ENCODE peak calls at places on chromosomes 6 and 20, in six cellular contexts. One of them, this sample, is unnamed. For H3K4me1, the result is how much of the 10 kb centered on the place peaks cover.

GRCh38 chr20:37202267-37202943 is 23.1 kb upstream of the MROH8 start:
- DNase-seq in K562: peak
- DNase-seq in SK-N-SH: peak
- DNase-seq in HepG2: peak
- DNase-seq in ovary: no peak
- DNase-seq in GM12878: no peak
- DNase-seq in this sample: no peak

GRCh38 chr20:4082406-4083102 is 67.2 kb upstream of the RNF24 start:
- DNase-seq in ovary: no peak
- DNase-seq in HepG2: peak
- DNase-seq in GM12878: peak
- DNase-seq in K562: peak
- DNase-seq in SK-N-SH: peak
- DNase-seq in this sample: no peak

GRCh38 chr6:36349240-36349639 is 12.6 kb upstream of the BNIP5 start:
- DNase-seq in K562: peak
- DNase-seq in ovary: no peak
- DNase-seq in GM12878: no peak
- DNase-seq in SK-N-SH: no peak
- DNase-seq in HepG2: no peak
- DNase-seq in this sample: no peak

GRCh38 chr6:83921315-83921714 is 61.8 kb downstream of the CYB5R4 start:
- DNase-seq in K562: peak
- DNase-seq in GM12878: no peak
- DNase-seq in HepG2: no peak
- DNase-seq in SK-N-SH: no peak
- DNase-seq in ovary: no peak
- DNase-seq in this sample: no peak

GRCh38 chr6:11654876-11655275 is 117.3 kb downstream of the TMEM170B start:
- DNase-seq in GM12878: no peak
- DNase-seq in HepG2: no peak
- DNase-seq in ovary: no peak
- DNase-seq in SK-N-SH: no peak
- DNase-seq in K562: no peak
- DNase-seq in this sample: no peak

GRCh38 chr6:42556462-42556861 is 7.4 kb upstream of the UBR2 start:
- DNase-seq in HepG2: no peak
- DNase-seq in SK-N-SH: no peak
- DNase-seq in K562: no peak
- DNase-seq in GM12878: no peak
- DNase-seq in ovary: no peak
- DNase-seq in this sample: no peak

GRCh38 chr6:44257007-44257752 is at the start of gene SLC35B2:
- DNase-seq in GM12878: no peak
- DNase-seq in K562: peak
- DNase-seq in SK-N-SH: peak
- DNase-seq in HepG2: peak
- DNase-seq in ovary: peak
- DNase-seq in this sample: peak

GRCh38 chr6:26312501-26313390 is 52.3 kb upstream of the BTN3A2 start:
- DNase-seq in HepG2: peak
- DNase-seq in SK-N-SH: peak
- DNase-seq in K562: peak
- DNase-seq in ovary: peak
- DNase-seq in GM12878: no peak
- DNase-seq in this sample: peak

GRCh38 chr20:47319517-47320252 is 36.8 kb downstream of the ZMYND8 start:
- DNase-seq in K562: peak
- DNase-seq in HepG2: no peak
- DNase-seq in GM12878: no peak
- DNase-seq in SK-N-SH: no peak
- DNase-seq in ovary: peak
- DNase-seq in this sample: no peak

GRCh38 chr6:15476631-15477380 is 186.0 kb downstream of the DTNBP1 start:
- DNase-seq in HepG2: no peak
- DNase-seq in ovary: no peak
- DNase-seq in K562: no peak
- DNase-seq in GM12878: no peak
- DNase-seq in SK-N-SH: no peak
- DNase-seq in this sample: no peak

GRCh38 chr6:44034391-44034861 is 92.8 kb downstream of the MRPL14 start:
- DNase-seq in ovary: no peak
- DNase-seq in HepG2: no peak
- DNase-seq in SK-N-SH: no peak
- DNase-seq in GM12878: no peak
- DNase-seq in K562: no peak
- DNase-seq in this sample: no peak

GRCh38 chr20:20037960-20038359 is 14.3 kb downstream of the CRNKL1 start:
- DNase-seq in K562: no peak
- DNase-seq in ovary: no peak
- DNase-seq in GM12878: no peak
- DNase-seq in SK-N-SH: no peak
- DNase-seq in HepG2: no peak
- DNase-seq in this sample: no peak

GRCh38 chr20:51360451-51361230 is 181.9 kb downstream of the NFATC2 start:
- DNase-seq in ovary: no peak
- DNase-seq in HepG2: no peak
- DNase-seq in GM12878: no peak
- DNase-seq in K562: no peak
- DNase-seq in SK-N-SH: no peak
- DNase-seq in this sample: no peak

GRCh38 chr6:33633462-33634158 is 12.5 kb downstream of the ITPR3 start:
- DNase-seq in ovary: peak
- DNase-seq in GM12878: no peak
- DNase-seq in SK-N-SH: peak
- DNase-seq in HepG2: no peak
- DNase-seq in K562: peak
- DNase-seq in this sample: no peak

GRCh38 chr6:157995458-157995857 is 13.8 kb downstream of the SYNJ2 start:
- DNase-seq in GM12878: no peak
- DNase-seq in ovary: no peak
- DNase-seq in SK-N-SH: no peak
- DNase-seq in HepG2: no peak
- DNase-seq in K562: no peak
- DNase-seq in this sample: no peak

GRCh38 chr6:15531973-15532372 is 130.9 kb downstream of the DTNBP1 start:
- DNase-seq in GM12878: no peak
- DNase-seq in HepG2: no peak
- DNase-seq in K562: no peak
- DNase-seq in SK-N-SH: no peak
- DNase-seq in ovary: no peak
- DNase-seq in this sample: no peak

GRCh38 chr20:1804554-1804956 is 90.7 kb upstream of the SIRPA start:
- DNase-seq in HepG2: no peak
- DNase-seq in GM12878: no peak
- DNase-seq in ovary: no peak
- DNase-seq in SK-N-SH: no peak
- DNase-seq in K562: no peak
- DNase-seq in this sample: no peak

GRCh38 chr6:7886132-7886531 is 24.5 kb downstream of the TXNDC5 start:
- DNase-seq in GM12878: no peak
- DNase-seq in ovary: no peak
- DNase-seq in SK-N-SH: no peak
- DNase-seq in K562: no peak
- DNase-seq in HepG2: no peak
- DNase-seq in this sample: no peak

GRCh38 chr6:163337958-163338357 is 76.6 kb upstream of the QKI start:
- DNase-seq in K562: no peak
- DNase-seq in ovary: no peak
- DNase-seq in GM12878: no peak
- DNase-seq in HepG2: no peak
- DNase-seq in SK-N-SH: no peak
- DNase-seq in this sample: no peak

GRCh38 chr20:32731882-32732266 is 11.4 kb downstream of the COMMD7 start:
- DNase-seq in GM12878: no peak
- DNase-seq in ovary: no peak
- DNase-seq in K562: no peak
- DNase-seq in SK-N-SH: no peak
- DNase-seq in HepG2: peak
- DNase-seq in this sample: no peak

GRCh38 chr6:124780621-124781020 is 181.6 kb upstream of the RNF217 start:
- DNase-seq in ovary: no peak
- DNase-seq in GM12878: no peak
- DNase-seq in HepG2: no peak
- DNase-seq in SK-N-SH: no peak
- DNase-seq in K562: no peak
- DNase-seq in this sample: no peak

GRCh38 chr20:4814696-4815252 is 93.1 kb downstream of the PRND start:
- DNase-seq in HepG2: no peak
- DNase-seq in ovary: no peak
- DNase-seq in K562: no peak
- DNase-seq in GM12878: peak
- DNase-seq in SK-N-SH: no peak
- DNase-seq in this sample: no peak

GRCh38 chr20:8228315-8228714 is 96.2 kb downstream of the PLCB1 start:
- DNase-seq in SK-N-SH: no peak
- DNase-seq in K562: no peak
- DNase-seq in HepG2: no peak
- DNase-seq in GM12878: no peak
- DNase-seq in ovary: no peak
- DNase-seq in this sample: no peak

GRCh38 chr20:43658068-43658722 is 8.7 kb upstream of the MYBL2 start:
- DNase-seq in SK-N-SH: no peak
- DNase-seq in K562: peak
- DNase-seq in ovary: no peak
- DNase-seq in HepG2: peak
- DNase-seq in GM12878: no peak
- DNase-seq in this sample: no peak

GRCh38 chr20:19885981-19886665 is 128.1 kb downstream of the RIN2 start:
- DNase-seq in SK-N-SH: no peak
- DNase-seq in ovary: peak
- DNase-seq in K562: no peak
- DNase-seq in HepG2: peak
- DNase-seq in GM12878: no peak
- DNase-seq in this sample: no peak

DNA sequence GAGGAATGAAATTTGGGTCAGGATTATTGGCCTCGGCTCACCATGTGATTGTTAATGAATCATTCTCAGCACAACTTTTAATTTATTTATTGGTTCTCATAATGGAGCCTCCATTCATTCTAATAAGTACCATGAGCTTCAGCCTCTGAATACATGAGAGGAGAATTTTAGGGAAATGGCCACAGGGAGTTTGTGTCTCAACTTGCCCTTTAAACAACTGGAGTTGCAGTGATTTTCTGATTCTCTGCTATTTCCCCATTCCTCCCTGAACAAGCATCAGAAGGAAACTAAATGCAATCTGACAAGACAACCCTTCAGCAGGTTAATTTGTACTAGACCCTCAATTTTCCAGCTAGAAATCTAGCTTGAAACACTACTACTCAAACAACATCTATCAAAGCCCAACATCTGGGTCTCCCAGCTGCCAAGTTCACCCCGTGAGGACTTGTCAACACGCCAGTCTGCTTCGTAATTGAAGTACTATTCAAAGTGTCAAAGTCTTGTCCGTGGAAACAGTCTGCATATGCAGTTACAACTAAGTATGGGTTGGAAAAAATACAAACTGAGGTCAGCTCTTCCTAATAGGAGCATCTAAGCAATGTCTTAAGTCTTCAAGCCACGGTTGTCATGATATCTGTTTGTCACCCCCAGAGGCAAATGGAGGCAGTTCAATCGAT is 235.4 kb downstream of the CDH4 start:
- DNase-seq in HepG2: no peak
- DNase-seq in SK-N-SH: no peak
- DNase-seq in K562: no peak
- DNase-seq in ovary: no peak
- DNase-seq in GM12878: no peak
- DNase-seq in this sample: no peak
- TF ChIP-seq EP300 in HepG2: no peak
- TF ChIP-seq EP300 in SK-N-SH: no peak
- TF ChIP-seq EP300 in K562: no peak
- TF ChIP-seq EP300 in ovary: no peak
- TF ChIP-seq EP300 in GM12878: no peak
- TF ChIP-seq EP300 in this sample: no peak

GRCh38 chr6:16700202-16700997 is 60.9 kb downstream of the ATXN1 start:
- DNase-seq in K562: no peak
- DNase-seq in SK-N-SH: no peak
- DNase-seq in GM12878: no peak
- DNase-seq in HepG2: no peak
- DNase-seq in ovary: no peak
- DNase-seq in this sample: no peak
- H3K4me1 ChIP-seq in K562: under half
- H3K4me1 ChIP-seq in SK-N-SH: under half
- H3K4me1 ChIP-seq in GM12878: under half
- H3K4me1 ChIP-seq in HepG2: half or more
- H3K4me1 ChIP-seq in ovary: under half
- H3K4me1 ChIP-seq in this sample: under half

DNA sequence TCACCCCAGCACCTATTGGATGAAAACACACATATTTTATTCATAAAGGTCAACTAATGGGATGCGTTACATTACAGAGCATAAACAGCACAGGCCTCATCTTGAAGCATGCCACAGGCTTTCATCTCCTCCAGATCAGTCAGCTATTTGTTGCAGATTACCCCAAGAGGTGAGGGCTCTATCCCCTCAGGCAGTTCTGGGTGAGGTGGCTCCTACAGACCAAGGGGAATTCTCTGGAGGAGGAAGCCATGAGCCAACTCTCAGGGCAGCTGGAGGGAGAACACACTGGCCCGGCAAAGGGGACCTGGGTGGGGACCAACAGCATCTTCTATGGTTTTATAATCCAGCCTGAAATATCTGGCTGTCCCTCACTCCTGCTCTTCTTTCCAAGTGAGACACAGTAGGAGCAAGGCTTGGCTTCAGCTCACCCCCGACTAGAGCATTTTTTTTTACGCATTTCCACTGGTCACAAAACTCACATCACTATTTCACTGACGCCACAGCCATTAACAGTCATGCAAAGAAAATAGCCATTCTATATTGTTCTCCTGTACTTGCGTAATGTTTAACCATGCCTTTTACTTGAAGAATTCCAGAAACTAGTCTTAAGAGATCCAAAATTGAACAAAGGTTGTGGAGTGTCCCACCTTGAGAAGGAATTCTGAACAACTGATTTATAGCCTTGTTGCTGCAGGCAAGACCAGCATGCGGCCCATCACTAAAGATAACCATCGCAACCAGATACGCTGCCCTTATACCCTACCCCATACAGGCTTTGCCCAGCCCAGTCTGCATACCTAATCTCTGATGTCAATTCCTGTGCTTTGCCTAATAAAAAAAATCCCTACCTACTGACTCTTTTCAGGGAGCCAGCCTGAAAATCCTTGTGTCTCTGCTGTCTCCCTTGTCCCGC is 126.1 kb upstream of the BTBD3 start:
- DNase-seq in K562: no peak
- DNase-seq in HepG2: no peak
- DNase-seq in GM12878: no peak
- DNase-seq in ovary: no peak
- DNase-seq in SK-N-SH: no peak
- DNase-seq in this sample: no peak
- TF ChIP-seq EP300 in K562: no peak
- TF ChIP-seq EP300 in HepG2: no peak
- TF ChIP-seq EP300 in GM12878: no peak
- TF ChIP-seq EP300 in ovary: no peak
- TF ChIP-seq EP300 in SK-N-SH: no peak
- TF ChIP-seq EP300 in this sample: no peak

DNA sequence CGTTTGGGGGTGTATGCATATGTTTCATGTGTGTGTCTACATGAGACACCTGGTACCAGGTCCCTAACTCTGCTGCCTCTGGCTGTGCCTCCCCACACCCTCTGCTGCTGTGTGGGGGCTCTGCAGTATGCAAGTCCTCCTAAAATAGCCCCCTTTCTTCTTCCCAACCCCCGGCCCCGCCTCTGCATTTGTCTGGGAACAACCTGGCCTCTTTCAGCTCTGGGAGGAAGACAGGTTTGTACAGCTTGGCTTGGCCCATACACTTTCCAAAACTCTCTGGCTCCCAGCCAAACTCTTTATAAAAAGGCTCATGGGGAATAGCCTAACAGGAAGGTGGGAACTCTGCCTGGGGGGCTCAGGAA is 27.1 kb upstream of the EMILIN3 start:
- DNase-seq in HepG2: no peak
- DNase-seq in ovary: no peak
- DNase-seq in GM12878: no peak
- DNase-seq in K562: no peak
- DNase-seq in SK-N-SH: no peak
- DNase-seq in this sample: peak
- H3K4me1 ChIP-seq in HepG2: under half
- H3K4me1 ChIP-seq in ovary: under half
- H3K4me1 ChIP-seq in GM12878: under half
- H3K4me1 ChIP-seq in K562: under half
- H3K4me1 ChIP-seq in SK-N-SH: under half
- H3K4me1 ChIP-seq in this sample: under half

This sample was measured in tibial nerve.